ENCODE peak calls at places on chromosomes 6 and 20, in seven cellular contexts. W is A673; I is amniotic stem cell; T is RPMI7951; F is RPMI8226; V is naive thymus-derived CD4-positive, alpha-beta T cell; B is NCI-H1105. J is an unnamed sample.

GRCh38 chr6:3318226-3318625 is 59.5 kb downstream of the PSMG4 start:
- DNase-seq in W (no peak), I (no peak), T (no peak), F (no peak), V (no peak), B (no peak), J (no peak)

GRCh38 chr20:18902181-18902725 is 88.7 kb downstream of the SCP2D1 start:
- DNase-seq in W (no peak), I (no peak), T (peak; percentile 59), F (no peak), V (no peak), B (no peak), J (no peak)

GRCh38 chr6:14084388-14084787 is 33.2 kb upstream of the CD83 start:
- DNase-seq in W (no peak), I (no peak), T (no peak), F (no peak), V (no peak), B (no peak), J (no peak)

GRCh38 chr6:100465701-100466409 is 1.1 kb upstream of the SIM1 start:
- DNase-seq in W (no peak), I (no peak), T (no peak), F (no peak), V (no peak), B (peak; percentile 36), J (no peak)

GRCh38 chr6:128826606-128827005 is 56.3 kb upstream of the LAMA2 start:
- DNase-seq in W (no peak), I (no peak), T (no peak), F (no peak), V (no peak), B (no peak), J (no peak)

GRCh38 chr6:150078788-150079187 is 9.9 kb upstream of the ULBP3 start:
- DNase-seq in W (no peak), I (no peak), T (peak; percentile 35), F (no peak), V (no peak), B (no peak), J (no peak)

GRCh38 chr6:126797981-126798380 is 320.5 kb upstream of the RSPO3 start:
- DNase-seq in W (no peak), I (no peak), T (no peak), F (no peak), V (no peak), B (no peak), J (no peak)

GRCh38 chr6:56719310-56719709 is 76.6 kb upstream of the DST start:
- DNase-seq in W (no peak), I (no peak), T (no peak), F (no peak), V (no peak), B (no peak), J (no peak)

GRCh38 chr6:56399250-56399671 is 151.9 kb upstream of the COL21A1 start:
- DNase-seq in W (no peak), I (no peak), T (peak; percentile 41), F (no peak), V (no peak), B (no peak), J (no peak)

GRCh38 chr6:149190228-149190831 is 127.2 kb upstream of the TAB2 start:
- DNase-seq in W (peak; percentile 60), I (no peak), T (peak; percentile 56), F (peak; percentile 47), V (peak; percentile 16), B (no peak), J (peak; percentile 63)

GRCh38 chr20:19926581-19926980 is 90.6 kb upstream of the NAA20 start:
- DNase-seq in W (no peak), I (no peak), T (no peak), F (no peak), V (no peak), B (no peak), J (no peak)

GRCh38 chr20:46893877-46894578 is 615 bp upstream of the EYA2 start:
- DNase-seq in W (no peak), I (no peak), T (no peak), F (no peak), V (no peak), B (no peak), J (no peak)

GRCh38 chr6:142566628-142567396 is 265.0 kb downstream of the ADGRG6 start:
- DNase-seq in W (peak; percentile 77), I (peak; percentile 21), T (peak; percentile 55), F (peak; percentile 51), V (peak; percentile 17), B (peak; percentile 28), J (peak; percentile 43)

GRCh38 chr6:119495230-119495683 is 145.7 kb upstream of the MAN1A1 start:
- DNase-seq in W (no peak), I (no peak), T (peak; percentile 9), F (no peak), V (no peak), B (no peak), J (no peak)

GRCh38 chr6:164106345-164106769 is 691.8 kb downstream of the QKI start:
- DNase-seq in W (peak; percentile 52), I (no peak), T (peak; percentile 29), F (peak; percentile 29), V (no peak), B (no peak), J (peak; percentile 24)

GRCh38 chr6:33761922-33762629 is 15.4 kb upstream of the IP6K3 start:
- DNase-seq in W (peak; percentile 35), I (no peak), T (peak; percentile 61), F (peak; percentile 73), V (no peak), B (peak; percentile 31), J (peak; percentile 52)

GRCh38 chr6:132768051-132768517 is 10.4 kb upstream of the VNN2 start:
- DNase-seq in W (peak; percentile 39), I (no peak), T (peak; percentile 52), F (peak; percentile 55), V (peak; percentile 14), B (no peak), J (peak; percentile 59)

GRCh38 chr6:28134015-28134414 is 7.7 kb upstream of the ZKSCAN8 start:
- DNase-seq in W (peak; percentile 75), I (peak; percentile 3), T (peak; percentile 62), F (peak; percentile 51), V (no peak), B (peak; percentile 20), J (peak; percentile 55)

GRCh38 chr6:166253277-166254229 is 54.6 kb downstream of the PRR18 start:
- DNase-seq in W (peak; percentile 31), I (no peak), T (no peak), F (peak; percentile 46), V (no peak), B (no peak), J (no peak)

GRCh38 chr6:53306819-53307347 is 41.9 kb downstream of the ELOVL5 start:
- DNase-seq in W (no peak), I (no peak), T (peak; percentile 59), F (peak; percentile 18), V (no peak), B (no peak), J (no peak)

GRCh38 chr6:149250982-149251381 is 66.5 kb upstream of the TAB2 start:
- DNase-seq in W (no peak), I (no peak), T (no peak), F (peak; percentile 17), V (no peak), B (no peak), J (no peak)

GRCh38 chr20:9945406-9945805 is 89.4 kb upstream of the ANKEF1 start:
- DNase-seq in W (peak; percentile 39), I (no peak), T (peak; percentile 67), F (no peak), V (no peak), B (no peak), J (no peak)

GRCh38 chr20:26208296-26209091 is 511.8 kb upstream of the ZNF337 start:
- DNase-seq in W (no peak), I (no peak), T (peak; percentile 40), F (no peak), V (peak; percentile 39), B (peak; percentile 39), J (no peak)

GRCh38 chr6:147022041-147022440 is 182.2 kb upstream of the STXBP5 start:
- DNase-seq in W (no peak), I (no peak), T (peak; percentile 56), F (no peak), V (no peak), B (no peak), J (no peak)

GRCh38 chr20:46725186-46726165 is 16.0 kb downstream of the SLC2A10 start:
- DNase-seq in W (no peak), I (no peak), T (no peak), F (no peak), V (no peak), B (no peak), J (no peak)

GRCh38 chr20:61846074-61846473 is 219.6 kb downstream of the TAF4 start:
- DNase-seq in W (no peak), I (no peak), T (no peak), F (no peak), V (no peak), B (no peak), J (no peak)

GRCh38 chr6:14066782-14067406 is 50.7 kb upstream of the CD83 start:
- DNase-seq in W (peak; percentile 84), I (peak; percentile 53), T (peak; percentile 77), F (peak; percentile 77), V (no peak), B (peak; percentile 71), J (peak; percentile 75)

GRCh38 chr6:149782337-149782736 is 32.8 kb downstream of the PCMT1 start:
- DNase-seq in W (no peak), I (no peak), T (no peak), F (no peak), V (no peak), B (no peak), J (no peak)

GRCh38 chr6:50471041-50471440 is 242.3 kb upstream of the TFAP2D start:
- DNase-seq in W (no peak), I (no peak), T (no peak), F (no peak), V (no peak), B (no peak), J (no peak)

GRCh38 chr20:50415516-50416268 is 94.5 kb upstream of the PTPN1 start:
- DNase-seq in W (no peak), I (no peak), T (peak; percentile 97), F (peak; percentile 58), V (no peak), B (no peak), J (no peak)

GRCh38 chr20:5267092-5267491 is 49.7 kb downstream of the PROKR2 start:
- DNase-seq in W (no peak), I (no peak), T (no peak), F (no peak), V (no peak), B (no peak), J (no peak)

GRCh38 chr6:34284563-34285545 is 36.0 kb upstream of the SMIM29 start:
- DNase-seq in W (no peak), I (no peak), T (no peak), F (no peak), V (no peak), B (no peak), J (peak; percentile 8)

GRCh38 chr20:63289311-63290135 is 3.5 kb upstream of the COL20A1 start:
- DNase-seq in W (no peak), I (no peak), T (no peak), F (no peak), V (no peak), B (no peak), J (no peak)

GRCh38 chr20:11922561-11922960 is 4.9 kb downstream of the BTBD3 start:
- DNase-seq in W (no peak), I (no peak), T (no peak), F (no peak), V (no peak), B (no peak), J (no peak)

GRCh38 chr6:142822882-142823578 is 121.9 kb downstream of the HIVEP2 start:
- DNase-seq in W (peak; percentile 48), I (no peak), T (peak; percentile 78), F (no peak), V (no peak), B (peak; percentile 52), J (no peak)

GRCh38 chr6:151409260-151409659 is 17.9 kb upstream of the ZBTB2 start:
- DNase-seq in W (no peak), I (no peak), T (no peak), F (no peak), V (no peak), B (no peak), J (no peak)

J was measured in OCI-LY7.